ENCODE peak calls at places on chromosome 14, in four cellular contexts. G, B, T and U are unnamed samples.

GRCh38 chr14:33376510-33376909 is 437.8 kb downstream of the NPAS3 start:
- DNase-seq in G (no peak), B (no peak), T (no peak), U (no peak)

GRCh38 chr14:102508774-102509743 is 517 bp downstream of the ANKRD9 start:
- DNase-seq in G (no peak), B (no peak), T (no peak), U (peak; percentile 35)

GRCh38 chr14:86462193-86462592 is 932.2 kb downstream of the FLRT2 start:
- DNase-seq in G (no peak), B (peak; percentile 40), T (no peak), U (no peak)

GRCh38 chr14:68932219-68932618 is 46.9 kb downstream of the ACTN1 start:
- DNase-seq in G (no peak), B (no peak), T (no peak), U (no peak)

GRCh38 chr14:68243441-68244010 is 423.9 kb downstream of the RAD51B start:
- DNase-seq in G (no peak), B (no peak), T (no peak), U (no peak)

GRCh38 chr14:51552768-51553426 is 98.8 kb upstream of the FRMD6 start:
- DNase-seq in G (no peak), B (no peak), T (no peak), U (no peak)

GRCh38 chr14:77923131-77923933 is 123.4 kb downstream of the ADCK1 start:
- DNase-seq in G (no peak), B (no peak), T (no peak), U (no peak)

GRCh38 chr14:31568671-31569070 is 7.5 kb downstream of the NUBPL start:
- DNase-seq in G (no peak), B (no peak), T (no peak), U (no peak)

GRCh38 chr14:72613196-72613974 is 280.5 kb downstream of the DPF3 start:
- DNase-seq in G (no peak), B (no peak), T (no peak), U (no peak)

DNA sequence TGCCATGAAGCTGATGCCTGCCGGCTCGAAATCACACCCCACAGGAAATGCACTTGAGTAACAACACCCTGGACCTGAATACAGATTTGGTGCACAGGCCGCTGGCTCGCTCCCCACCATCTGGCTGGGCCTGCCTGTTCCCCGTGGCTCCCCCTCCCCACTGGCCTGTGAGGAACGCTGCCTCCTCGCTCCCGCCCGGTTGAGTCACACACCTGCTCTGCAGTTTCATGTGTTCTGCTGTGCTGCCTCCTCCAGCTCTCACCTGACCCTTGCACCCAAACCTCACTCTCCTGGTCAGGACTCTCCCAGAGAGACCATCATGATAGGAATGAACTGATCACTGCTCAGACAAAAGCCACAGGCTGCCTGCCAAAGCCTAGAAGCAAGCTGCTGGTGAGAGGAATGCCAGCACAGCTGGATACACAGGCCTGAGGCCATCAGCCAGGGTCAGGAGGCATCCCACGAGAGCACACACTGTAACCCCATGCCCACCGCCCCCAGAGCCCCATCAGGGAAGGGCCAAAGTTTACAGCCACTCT is 3.8 kb upstream of the SIVA1 start:
- DNase-seq in G (no peak), B (peak; percentile 88), T (no peak), U (no peak)
- TF ChIP-seq SUZ12 in G (no peak), B (no peak), T (no peak), U (no peak)

GRCh38 chr14:55433880-55434804 is 6.3 kb downstream of the TBPL2 start:
- DNase-seq in G (no peak), B (no peak), T (no peak), U (no peak)
- TF ChIP-seq SP1 in G (no peak), B (no peak), T (no peak), U (no peak)

DNA sequence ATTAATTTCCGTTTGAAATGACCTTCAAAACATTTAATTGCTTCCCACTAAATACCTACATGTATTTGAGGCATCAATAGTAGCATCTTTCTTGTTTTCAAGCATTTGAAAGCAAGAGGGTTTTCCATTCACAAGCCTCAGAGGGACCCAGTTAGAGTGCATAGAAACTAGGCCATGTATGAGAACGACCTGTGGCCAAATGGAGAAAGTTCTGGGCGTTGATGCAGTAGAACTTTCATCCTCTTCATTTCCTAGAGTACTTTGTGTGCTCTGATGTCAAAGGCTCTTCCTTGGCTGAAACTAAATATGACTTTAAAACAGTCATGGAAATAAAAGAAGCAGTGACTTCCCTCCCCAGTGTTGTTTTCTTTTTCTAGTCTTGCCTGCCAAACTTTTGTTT is 946 bp upstream of the DHRS7 start:
- DNase-seq in G (no peak), B (no peak), T (no peak), U (no peak)
- TF ChIP-seq SUZ12 in G (no peak), B (no peak), T (no peak), U (no peak)

GRCh38 chr14:65866906-65867305 is 454.4 kb downstream of the FUT8 start:
- DNase-seq in G (no peak), B (no peak), T (no peak), U (no peak)
- TF ChIP-seq SP1 in G (no peak), B (no peak), T (no peak), U (no peak)

DNA sequence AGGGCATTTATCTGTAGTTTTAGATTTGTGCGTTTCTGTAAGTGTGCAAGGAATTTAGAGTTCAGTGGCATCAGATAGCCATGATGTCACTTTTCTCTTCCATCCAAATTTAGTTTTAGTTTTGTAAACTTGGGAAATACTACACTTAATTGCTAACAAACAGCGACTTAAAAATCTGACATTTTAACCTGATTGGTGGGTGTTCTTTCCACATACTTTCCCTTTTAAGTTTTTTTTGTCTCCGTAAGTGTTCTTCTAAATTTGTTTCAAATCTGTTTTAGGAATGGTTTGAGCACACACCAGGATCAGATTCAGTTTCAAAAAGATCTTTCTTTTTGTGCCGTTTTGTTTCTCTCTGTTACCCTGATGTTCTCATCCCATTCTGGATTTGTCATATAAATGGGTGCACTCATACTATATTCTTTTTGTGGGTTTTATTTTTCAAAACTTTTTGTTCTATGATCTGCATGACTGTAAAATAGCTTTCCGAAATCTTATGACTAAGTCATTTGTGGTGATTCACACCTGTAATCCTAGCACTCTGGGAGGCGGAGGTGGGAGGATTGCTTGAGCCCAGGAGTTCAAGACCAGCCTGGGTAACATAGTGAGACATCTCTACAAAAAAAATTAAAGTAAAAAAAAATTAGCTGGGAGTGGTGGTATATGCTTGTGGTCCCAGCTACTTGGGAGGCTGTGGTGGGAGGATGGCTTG is 58.9 kb downstream of the FBXO34 start:
- DNase-seq in G (no peak), B (no peak), T (no peak), U (no peak)
- TF ChIP-seq SUZ12 in G (no peak), B (no peak), T (no peak), U (no peak)

GRCh38 chr14:25118671-25119070 is 68.7 kb upstream of the STXBP6 start:
- DNase-seq in G (no peak), B (no peak), T (no peak), U (no peak)

GRCh38 chr14:25113394-25113793 is 63.4 kb upstream of the STXBP6 start:
- DNase-seq in G (no peak), B (no peak), T (no peak), U (no peak)

GRCh38 chr14:25120261-25120660 is 70.3 kb upstream of the STXBP6 start:
- DNase-seq in G (no peak), B (no peak), T (no peak), U (no peak)

GRCh38 chr14:25121342-25122129 is 71.6 kb upstream of the STXBP6 start:
- DNase-seq in G (no peak), B (peak; percentile 34), T (no peak), U (no peak)

GRCh38 chr14:25116607-25117006 is 66.7 kb upstream of the STXBP6 start:
- DNase-seq in G (no peak), B (no peak), T (no peak), U (no peak)
- TF ChIP-seq SP1 in G (no peak), B (no peak), T (no peak), U (no peak)

GRCh38 chr14:36208690-36209278 is 32.3 kb upstream of the PTCSC3 start:
- DNase-seq in G (no peak), B (peak; percentile 99), T (no peak), U (no peak)
- TF ChIP-seq SUZ12 in G (no peak), B (no peak), T (no peak), U (no peak)

GRCh38 chr14:63982156-63982555 is 129.4 kb downstream of the SYNE2 start:
- DNase-seq in G (no peak), B (no peak), T (no peak), U (no peak)

GRCh38 chr14:63991833-63992232 is 139.0 kb downstream of the SYNE2 start:
- DNase-seq in G (no peak), B (no peak), T (no peak), U (no peak)

GRCh38 chr14:63982629-63983028 is 129.8 kb downstream of the SYNE2 start:
- DNase-seq in G (no peak), B (no peak), T (no peak), U (no peak)

GRCh38 chr14:63988579-63988978 is 135.8 kb downstream of the SYNE2 start:
- DNase-seq in G (no peak), B (no peak), T (no peak), U (no peak)

GRCh38 chr14:63986789-63987533 is 134.2 kb downstream of the SYNE2 start:
- DNase-seq in G (no peak), B (no peak), T (no peak), U (no peak)
- TF ChIP-seq SP1 in G (no peak), B (no peak), T (no peak), U (no peak)

GRCh38 chr14:70935135-70935534 is 27.9 kb downstream of the PCNX1 start:
- DNase-seq in G (no peak), B (no peak), T (no peak), U (no peak)

GRCh38 chr14:70931008-70931407 is 23.7 kb downstream of the PCNX1 start:
- DNase-seq in G (no peak), B (no peak), T (no peak), U (no peak)

GRCh38 chr14:70934084-70934483 is 26.8 kb downstream of the PCNX1 start:
- DNase-seq in G (no peak), B (no peak), T (no peak), U (no peak)

GRCh38 chr14:70934502-70935134 is 27.4 kb downstream of the PCNX1 start:
- DNase-seq in G (no peak), B (peak; percentile 29), T (peak; percentile 34), U (no peak)
- TF ChIP-seq SUZ12 in G (no peak), B (no peak), T (no peak), U (no peak)